ENCODE peak calls at places on chromosome 6, in six cellular contexts. U is transverse colon; J is lower lobe of right lung; S is CD8-positive, alpha-beta T cell; A is left ventricle myocardium inferior; Z is cardiac fibroblast. K is an unnamed sample.
A peak's percentile ranks its signal among the peaks of the same experiment; 100 is the strongest.

GRCh38 chr6:34324738-34325444 is 67.6 kb downstream of the NUDT3 start:
- DNase-seq in U (no peak), S (no peak), Z (peak; percentile 79), A (peak; percentile 36), J (no peak), K (peak; percentile 58)

GRCh38 chr6:31356216-31356945 is 598 bp downstream of the HLA-B start:
- DNase-seq in Z (no peak), A (peak; percentile 38), J (peak; percentile 75), U (peak; percentile 64), S (no peak), K (peak; percentile 23)

GRCh38 chr6:75830959-75831885 is 82.2 kb downstream of the MYO6 start:
- DNase-seq in S (no peak), J (no peak), Z (peak; percentile 8), U (no peak), A (no peak), K (peak; percentile 55)

GRCh38 chr6:168166627-168167026 is 87.6 kb upstream of the FRMD1 start:
- DNase-seq in S (no peak), U (no peak), J (no peak), Z (no peak), A (no peak), K (no peak)

GRCh38 chr6:101276066-101276465 is 117.4 kb upstream of the GRIK2 start:
- DNase-seq in S (no peak), Z (peak; percentile 9), A (no peak), J (no peak), U (no peak), K (no peak)

GRCh38 chr6:107607109-107607508 is 117.2 kb downstream of the SOBP start:
- DNase-seq in U (no peak), J (no peak), Z (peak; percentile 49), S (no peak), A (peak; percentile 59), K (peak; percentile 13)

GRCh38 chr6:166223091-166223490 is 55.4 kb upstream of the TBXT start:
- DNase-seq in U (no peak), J (no peak), Z (no peak), S (no peak), A (no peak), K (no peak)

GRCh38 chr6:5205877-5206840 is 54.6 kb downstream of the LYRM4 start:
- DNase-seq in J (no peak), A (peak; percentile 67), S (no peak), Z (peak; percentile 82), U (peak; percentile 11), K (peak; percentile 78)

GRCh38 chr6:125780540-125781306 is 10.0 kb upstream of the NCOA7 start:
- DNase-seq in U (peak; percentile 58), S (peak; percentile 30), A (peak; percentile 45), J (peak; percentile 59), Z (peak; percentile 86), K (peak; percentile 83)

GRCh38 chr6:19719691-19720127 is 117.5 kb upstream of the ID4 start:
- DNase-seq in J (no peak), S (no peak), A (no peak), Z (peak; percentile 36), U (no peak), K (peak; percentile 79)

GRCh38 chr6:122772724-122773123 is 6.8 kb upstream of the FABP7 start:
- DNase-seq in U (no peak), A (no peak), Z (no peak), J (no peak), S (no peak), K (no peak)

GRCh38 chr6:108565893-108566292 is 5.2 kb downstream of the FOXO3 start:
- DNase-seq in U (peak; percentile 36), S (no peak), J (no peak), A (no peak), Z (peak; percentile 86), K (peak; percentile 94)

GRCh38 chr6:37531026-37531425 is 31.3 kb upstream of the CCDC167 start:
- DNase-seq in Z (no peak), U (no peak), A (no peak), S (no peak), J (no peak), K (peak; percentile 13)

GRCh38 chr6:10163159-10163962 is 251.5 kb downstream of the TFAP2A start:
- DNase-seq in S (no peak), A (no peak), Z (no peak), U (no peak), J (no peak), K (no peak)

GRCh38 chr6:125794342-125795137 is 3.8 kb downstream of the NCOA7 start:
- DNase-seq in Z (no peak), U (no peak), S (no peak), A (no peak), J (no peak), K (peak; percentile 53)

GRCh38 chr6:4603291-4603690 is 172.9 kb upstream of the CDYL start:
- DNase-seq in S (no peak), Z (peak; percentile 95), U (peak; percentile 17), A (peak; percentile 35), J (peak; percentile 62), K (peak; percentile 93)

GRCh38 chr6:109002100-109002697 is 92.4 kb downstream of the SESN1 start:
- DNase-seq in J (no peak), S (no peak), Z (peak; percentile 84), U (no peak), A (no peak), K (peak; percentile 85)

GRCh38 chr6:25365159-25365558 is 86.0 kb downstream of the CARMIL1 start:
- DNase-seq in A (no peak), U (no peak), Z (no peak), J (no peak), S (no peak), K (no peak)

DNA sequence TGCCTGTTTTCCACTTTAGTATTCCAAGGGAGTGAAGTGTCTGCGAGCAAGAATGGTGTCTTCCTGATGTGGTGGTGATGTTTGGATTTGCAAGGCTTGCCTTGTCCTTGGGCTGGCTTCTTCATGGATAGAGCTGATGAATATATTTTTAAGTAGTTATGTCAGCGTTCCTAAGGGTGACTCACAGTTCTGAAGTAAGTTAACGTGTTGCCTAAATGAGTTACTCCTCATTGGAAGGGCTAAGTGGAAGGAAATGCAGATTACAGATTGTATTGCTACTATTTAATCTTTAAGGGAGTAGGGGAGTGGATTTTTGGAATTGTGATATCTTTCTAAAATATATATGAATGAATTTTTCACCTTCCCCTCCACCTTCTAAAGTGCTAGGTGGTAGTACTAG is 197.2 kb downstream of the JARID2 start:
- DNase-seq in U (no peak), J (no peak), A (no peak), S (no peak), Z (peak; percentile 83), K (peak; percentile 88)
- TF ChIP-seq CTCF in U (no peak), J (no peak), A (no peak), S (no peak), Z (no peak), K (no peak)

DNA sequence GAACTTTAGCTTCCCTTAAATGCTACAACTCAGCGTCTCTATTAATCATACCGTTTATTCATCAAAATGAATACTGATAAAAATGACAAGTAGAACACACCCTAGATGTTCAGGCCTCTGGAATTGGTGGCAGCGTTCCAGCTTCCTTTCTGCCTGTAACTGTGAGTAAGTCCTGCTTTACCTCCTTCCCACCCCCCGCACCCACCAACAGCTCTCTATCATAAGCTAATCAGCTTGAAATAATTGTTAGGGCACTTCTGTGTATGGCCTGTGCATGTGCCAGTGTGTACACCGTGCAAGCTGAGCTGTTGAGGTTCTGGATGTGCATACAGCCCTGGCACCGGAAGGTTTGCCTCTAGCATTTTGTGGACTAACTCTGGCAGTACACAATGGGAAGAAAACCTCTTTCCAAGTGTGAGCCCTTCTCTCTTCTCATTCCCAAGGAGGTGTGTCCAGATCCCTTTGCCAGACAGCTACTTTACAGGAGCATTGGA is 1.0 kb upstream of the ADGRG6 start:
- DNase-seq in S (no peak), Z (peak; percentile 86), U (peak; percentile 25), A (no peak), J (peak; percentile 45), K (peak; percentile 44)
- H3K4me3 ChIP-seq in S (peak overlapping the region; percentile 61), Z (peak overlapping the region; percentile 63), U (peak overlapping the region; percentile 55), A (peak overlapping the region; percentile 70), J (peak overlapping the region; percentile 70), K (peak overlapping the region; percentile 70)

GRCh38 chr6:8478418-8478817 is 43.1 kb upstream of the SLC35B3 start:
- DNase-seq in U (no peak), S (no peak), A (no peak), Z (no peak), J (no peak), K (no peak)

GRCh38 chr6:8483650-8484049 is 48.3 kb upstream of the SLC35B3 start:
- DNase-seq in U (no peak), A (no peak), Z (no peak), S (no peak), J (no peak), K (no peak)

DNA sequence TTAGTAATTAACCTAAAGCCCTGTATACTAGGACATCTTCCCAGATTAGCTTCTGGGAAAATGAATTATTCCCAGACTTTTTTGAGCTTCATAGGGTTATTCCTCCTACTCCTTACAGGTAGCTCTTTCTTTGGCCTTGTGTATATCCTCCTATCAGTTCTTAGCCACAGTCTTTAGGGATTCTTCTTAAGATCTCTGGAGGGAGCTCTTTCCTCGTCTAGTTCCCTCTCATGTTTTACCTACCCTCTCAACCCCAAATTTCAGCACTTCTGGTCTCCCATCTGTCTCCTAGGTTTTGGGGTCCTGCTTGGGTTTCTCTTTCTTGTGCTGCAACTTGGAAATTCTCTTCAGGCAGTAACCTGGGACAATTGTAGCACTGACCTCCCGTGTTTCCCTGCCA is 46.4 kb upstream of the SLC35B3 start:
- DNase-seq in S (no peak), A (no peak), J (no peak), U (no peak), Z (peak; percentile 7), K (peak; percentile 15)
- TF ChIP-seq CTCF in S (no peak), A (no peak), J (no peak), U (no peak), Z (no peak), K (peak; percentile 51)

GRCh38 chr6:149453597-149454340 is 31.0 kb downstream of the ZC3H12D start:
- DNase-seq in U (no peak), Z (no peak), J (no peak), S (no peak), A (no peak), K (no peak)
- H3K4me3 ChIP-seq in U (no peak overlapping the region), Z (no peak overlapping the region), J (peak overlapping the region; percentile 2), S (no peak overlapping the region), A (peak overlapping the region; percentile 22), K (no peak overlapping the region)

K was measured in AG10803.